ENCODE peak calls at places on chromosomes 2 and 18, in six cellular contexts. K is GM19239, M is anterior cingulate cortex, U is fibroblast of villous mesenchyme, X is right atrium auricular region, R is foreskin fibroblast. P is an unnamed sample.

GRCh38 chr18:55220523-55220922 is 261.3 kb upstream of the CCDC68 start:
- DNase-seq in K (no peak), M (no peak), U (no peak), X (no peak), R (no peak), P (no peak)

GRCh38 chr18:61608306-61608705 is 275.1 kb downstream of the CDH20 start:
- DNase-seq in K (no peak), M (no peak), U (no peak), X (no peak), R (no peak), P (no peak)

GRCh38 chr18:904135-905090 is at the start of gene ADCYAP1:
- DNase-seq in K (peak; percentile 13), M (no peak), U (no peak), X (no peak), R (peak; percentile 44), P (no peak)

GRCh38 chr2:100978582-100979051 is 23.5 kb upstream of the RPL31 start:
- DNase-seq in K (no peak), M (no peak), U (peak; percentile 12), X (no peak), R (peak; percentile 56), P (no peak)

GRCh38 chr18:54616220-54616848 is 25.3 kb downstream of the DYNAP start:
- DNase-seq in K (no peak), M (no peak), U (peak; percentile 4), X (no peak), R (no peak), P (no peak)

GRCh38 chr2:70182689-70183088 is 8.1 kb downstream of the C2orf42 start:
- DNase-seq in K (no peak), M (no peak), U (no peak), X (no peak), R (no peak), P (no peak)

GRCh38 chr2:138493334-138493733 is 8.2 kb upstream of the SPOPL start:
- DNase-seq in K (no peak), M (no peak), U (no peak), X (no peak), R (no peak), P (no peak)

GRCh38 chr2:6968319-6969100 is 51.3 kb downstream of the RNF144A start:
- DNase-seq in K (no peak), M (no peak), U (no peak), X (no peak), R (peak; percentile 17), P (no peak)

GRCh38 chr18:3541549-3542386 is 91.8 kb downstream of the TGIF1 start:
- DNase-seq in K (no peak), M (no peak), U (no peak), X (no peak), R (no peak), P (no peak)

GRCh38 chr18:24398515-24398914 is 891 bp upstream of the OSBPL1A start:
- DNase-seq in K (no peak), M (no peak), U (peak; percentile 67), X (no peak), R (peak; percentile 81), P (peak; percentile 51)

GRCh38 chr2:176115883-176116813 is at the start of gene HOXD10:
- DNase-seq in K (no peak), M (no peak), U (peak; percentile 90), X (no peak), R (no peak), P (no peak)

GRCh38 chr2:153953761-153954160 is 82.0 kb downstream of the GALNT13 start:
- DNase-seq in K (no peak), M (no peak), U (peak; percentile 43), X (no peak), R (no peak), P (no peak)

GRCh38 chr2:13021470-13021957 is 304.8 kb downstream of the TRIB2 start:
- DNase-seq in K (no peak), M (no peak), U (no peak), X (no peak), R (no peak), P (no peak)

GRCh38 chr2:138184428-138184827 is 220.2 kb downstream of the HNMT start:
- DNase-seq in K (no peak), M (no peak), U (no peak), X (no peak), R (no peak), P (no peak)

GRCh38 chr2:8999047-8999446 is 4.4 kb downstream of the MBOAT2 start:
- DNase-seq in K (no peak), M (no peak), U (no peak), X (no peak), R (no peak), P (no peak)

GRCh38 chr2:173607601-173608311 is 253.1 kb downstream of the CDCA7 start:
- DNase-seq in K (no peak), M (no peak), U (no peak), X (no peak), R (no peak), P (no peak)

GRCh38 chr2:184555352-184555751 is 43.0 kb upstream of the ZNF804A start:
- DNase-seq in K (no peak), M (no peak), U (no peak), X (no peak), R (no peak), P (no peak)

GRCh38 chr2:218398437-218399390 is 954 bp upstream of the CTDSP1 start:
- DNase-seq in K (no peak), M (no peak), U (peak; percentile 87), X (peak; percentile 80), R (peak; percentile 91), P (peak; percentile 48)